ENCODE peak calls at places on chromosomes 13 and 19, in five cellular contexts. One of them, this sample, is unnamed. For H3K27me3, the result is how much of the 10 kb centered on the place peaks cover.

GRCh38 chr13:35343417-35343816 is 133.1 kb downstream of the MAB21L1 start:
- DNase-seq in lower lobe of right lung: no peak
- DNase-seq in PC-9: no peak
- DNase-seq in body of pancreas: no peak
- DNase-seq in bronchial epithelial cell: no peak
- DNase-seq in this sample: no peak

GRCh38 chr19:46218160-46218559 is 11.4 kb upstream of the IGFL1 start:
- DNase-seq in lower lobe of right lung: no peak
- DNase-seq in body of pancreas: peak
- DNase-seq in bronchial epithelial cell: peak
- DNase-seq in PC-9: no peak
- DNase-seq in this sample: peak

GRCh38 chr19:14505488-14506239 is 9.7 kb upstream of the GIPC1 start:
- DNase-seq in body of pancreas: peak
- DNase-seq in PC-9: peak
- DNase-seq in lower lobe of right lung: peak
- DNase-seq in bronchial epithelial cell: peak
- DNase-seq in this sample: peak

GRCh38 chr13:93151277-93151676 is 75.3 kb upstream of the GPC6 start:
- DNase-seq in bronchial epithelial cell: peak
- DNase-seq in lower lobe of right lung: no peak
- DNase-seq in body of pancreas: no peak
- DNase-seq in PC-9: peak
- DNase-seq in this sample: no peak

GRCh38 chr13:101292711-101293110 is 123.6 kb downstream of the NALCN start:
- DNase-seq in bronchial epithelial cell: no peak
- DNase-seq in PC-9: no peak
- DNase-seq in body of pancreas: no peak
- DNase-seq in lower lobe of right lung: no peak
- DNase-seq in this sample: no peak

GRCh38 chr19:2394669-2395292 is 32.6 kb downstream of the TIMM13 start:
- DNase-seq in PC-9: no peak
- DNase-seq in lower lobe of right lung: no peak
- DNase-seq in bronchial epithelial cell: no peak
- DNase-seq in body of pancreas: no peak
- DNase-seq in this sample: no peak

GRCh38 chr19:2127758-2128157 is 23.6 kb downstream of the AP3D1 start:
- DNase-seq in body of pancreas: no peak
- DNase-seq in bronchial epithelial cell: no peak
- DNase-seq in PC-9: no peak
- DNase-seq in lower lobe of right lung: no peak
- DNase-seq in this sample: no peak

GRCh38 chr13:106617561-106617960 is 49.6 kb upstream of the ARGLU1 start:
- DNase-seq in bronchial epithelial cell: peak
- DNase-seq in lower lobe of right lung: no peak
- DNase-seq in PC-9: peak
- DNase-seq in body of pancreas: no peak
- DNase-seq in this sample: no peak

GRCh38 chr19:11982526-11982925 is 17.7 kb downstream of the ZNF763 start:
- DNase-seq in bronchial epithelial cell: peak
- DNase-seq in body of pancreas: no peak
- DNase-seq in PC-9: no peak
- DNase-seq in lower lobe of right lung: no peak
- DNase-seq in this sample: no peak

GRCh38 chr19:41218615-41219507 is at the start of gene AXL:
- DNase-seq in body of pancreas: peak
- DNase-seq in lower lobe of right lung: peak
- DNase-seq in bronchial epithelial cell: peak
- DNase-seq in PC-9: no peak
- DNase-seq in this sample: no peak

GRCh38 chr13:40231311-40231710 is 435.1 kb downstream of the FOXO1 start:
- DNase-seq in lower lobe of right lung: no peak
- DNase-seq in body of pancreas: no peak
- DNase-seq in bronchial epithelial cell: no peak
- DNase-seq in PC-9: no peak
- DNase-seq in this sample: no peak

GRCh38 chr13:44426461-44426860 is 52.8 kb downstream of the SERP2 start:
- DNase-seq in lower lobe of right lung: no peak
- DNase-seq in body of pancreas: no peak
- DNase-seq in bronchial epithelial cell: no peak
- DNase-seq in PC-9: no peak
- DNase-seq in this sample: no peak

GRCh38 chr19:3186377-3186688 is 603 bp downstream of the NCLN start:
- DNase-seq in body of pancreas: peak
- DNase-seq in PC-9: no peak
- DNase-seq in lower lobe of right lung: no peak
- DNase-seq in bronchial epithelial cell: no peak
- DNase-seq in this sample: no peak

GRCh38 chr13:39603424-39603947 is 493 bp upstream of the LHFPL6 start:
- DNase-seq in bronchial epithelial cell: peak
- DNase-seq in PC-9: no peak
- DNase-seq in body of pancreas: no peak
- DNase-seq in lower lobe of right lung: no peak
- DNase-seq in this sample: no peak

GRCh38 chr13:111539252-111539651 is 218.8 kb downstream of the TEX29 start:
- DNase-seq in body of pancreas: no peak
- DNase-seq in PC-9: no peak
- DNase-seq in lower lobe of right lung: no peak
- DNase-seq in bronchial epithelial cell: no peak
- DNase-seq in this sample: no peak

GRCh38 chr19:43624933-43625332 is 5.5 kb upstream of the ZNF428 start:
- DNase-seq in PC-9: no peak
- DNase-seq in lower lobe of right lung: peak
- DNase-seq in body of pancreas: peak
- DNase-seq in bronchial epithelial cell: peak
- DNase-seq in this sample: peak

GRCh38 chr13:104015646-104016396 is 949.6 kb upstream of the SLC10A2 start:
- DNase-seq in body of pancreas: no peak
- DNase-seq in bronchial epithelial cell: peak
- DNase-seq in PC-9: no peak
- DNase-seq in lower lobe of right lung: no peak
- DNase-seq in this sample: no peak

DNA sequence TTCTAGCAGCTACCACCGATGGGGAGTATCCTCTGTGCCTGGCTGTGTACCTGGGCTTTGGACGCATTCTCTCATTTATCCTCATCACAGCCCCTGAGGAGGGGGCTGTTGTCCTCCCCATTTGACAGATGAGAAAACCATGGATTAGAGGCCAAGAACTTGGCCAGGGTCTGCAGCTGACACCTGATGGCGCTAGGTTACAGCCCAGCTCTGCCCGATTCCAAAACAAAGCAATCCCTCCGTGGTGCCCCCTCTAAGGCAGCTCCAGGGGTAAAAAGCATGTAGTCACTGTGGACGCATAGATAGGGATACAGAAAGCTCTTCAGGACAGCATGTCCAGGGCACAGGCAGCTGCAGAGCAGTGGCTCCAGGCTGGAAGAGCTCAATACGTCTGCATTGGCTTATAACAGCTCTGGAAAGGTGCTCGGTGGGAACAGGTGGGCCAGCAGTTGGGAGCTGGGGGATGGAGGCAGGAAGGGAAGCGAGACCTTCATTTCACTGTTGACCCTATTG is 35.4 kb upstream of the UQCRFS1 start:
- DNase-seq in bronchial epithelial cell: no peak
- DNase-seq in PC-9: no peak
- DNase-seq in body of pancreas: no peak
- DNase-seq in lower lobe of right lung: no peak
- DNase-seq in this sample: no peak
- H3K27me3 ChIP-seq in bronchial epithelial cell: under half
- H3K27me3 ChIP-seq in PC-9: half or more
- H3K27me3 ChIP-seq in body of pancreas: under half
- H3K27me3 ChIP-seq in lower lobe of right lung: under half
- H3K27me3 ChIP-seq in this sample: under half

GRCh38 chr19:13240312-13241022 is 90.3 kb downstream of the IER2 start:
- DNase-seq in PC-9: peak
- DNase-seq in bronchial epithelial cell: no peak
- DNase-seq in body of pancreas: no peak
- DNase-seq in lower lobe of right lung: no peak
- DNase-seq in this sample: no peak
- H3K27me3 ChIP-seq in PC-9: under half
- H3K27me3 ChIP-seq in bronchial epithelial cell: under half
- H3K27me3 ChIP-seq in body of pancreas: under half
- H3K27me3 ChIP-seq in lower lobe of right lung: under half
- H3K27me3 ChIP-seq in this sample: under half

GRCh38 chr19:995051-995827 is 5.0 kb upstream of the GRIN3B start:
- DNase-seq in lower lobe of right lung: peak
- DNase-seq in body of pancreas: no peak
- DNase-seq in bronchial epithelial cell: no peak
- DNase-seq in PC-9: peak
- DNase-seq in this sample: no peak
- H3K27me3 ChIP-seq in lower lobe of right lung: half or more
- H3K27me3 ChIP-seq in body of pancreas: under half
- H3K27me3 ChIP-seq in bronchial epithelial cell: under half
- H3K27me3 ChIP-seq in PC-9: under half
- H3K27me3 ChIP-seq in this sample: under half

GRCh38 chr13:37934339-37935191 is 65.0 kb upstream of the TRPC4 start:
- DNase-seq in PC-9: no peak
- DNase-seq in lower lobe of right lung: no peak
- DNase-seq in bronchial epithelial cell: no peak
- DNase-seq in body of pancreas: no peak
- DNase-seq in this sample: no peak
- H3K27me3 ChIP-seq in PC-9: under half
- H3K27me3 ChIP-seq in lower lobe of right lung: under half
- H3K27me3 ChIP-seq in bronchial epithelial cell: under half
- H3K27me3 ChIP-seq in body of pancreas: under half
- H3K27me3 ChIP-seq in this sample: under half

GRCh38 chr13:66994498-66995365 is 235.4 kb downstream of the PCDH9 start:
- DNase-seq in PC-9: no peak
- DNase-seq in bronchial epithelial cell: no peak
- DNase-seq in body of pancreas: no peak
- DNase-seq in lower lobe of right lung: no peak
- DNase-seq in this sample: no peak
- H3K27me3 ChIP-seq in PC-9: under half
- H3K27me3 ChIP-seq in bronchial epithelial cell: under half
- H3K27me3 ChIP-seq in body of pancreas: under half
- H3K27me3 ChIP-seq in lower lobe of right lung: under half
- H3K27me3 ChIP-seq in this sample: under half

DNA sequence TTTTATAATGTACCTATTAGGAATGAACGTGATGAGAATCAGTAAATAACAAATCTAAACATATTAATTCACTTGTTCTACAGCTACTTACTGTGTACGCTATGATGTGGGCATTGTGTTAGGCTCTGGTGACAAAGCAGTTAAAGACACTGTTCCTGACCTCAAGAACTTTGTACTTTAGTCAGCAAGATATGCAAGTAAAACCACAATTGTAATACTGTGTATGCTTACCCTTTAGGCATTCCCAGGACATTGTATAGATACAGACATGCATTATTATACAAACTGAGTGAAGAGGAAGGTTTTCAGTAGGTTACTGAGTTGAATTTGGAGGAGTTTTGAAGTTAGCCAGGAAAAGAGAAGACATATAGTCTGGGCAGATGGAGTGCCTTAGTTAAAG is 435.8 kb downstream of the HS6ST3 start:
- DNase-seq in bronchial epithelial cell: no peak
- DNase-seq in lower lobe of right lung: no peak
- DNase-seq in PC-9: no peak
- DNase-seq in body of pancreas: no peak
- DNase-seq in this sample: no peak
- H3K27me3 ChIP-seq in bronchial epithelial cell: under half
- H3K27me3 ChIP-seq in lower lobe of right lung: under half
- H3K27me3 ChIP-seq in PC-9: under half
- H3K27me3 ChIP-seq in body of pancreas: under half
- H3K27me3 ChIP-seq in this sample: under half

This sample was measured in naive thymus-derived CD4-positive, alpha-beta T cell.